ENCODE peak calls at places on chromosomes 4 and X, in eight cellular contexts. O is germinal center; Y is naive thymus-derived CD4-positive, alpha-beta T cell; A is caudate nucleus; M is NCI-H69; X is progenitor cell of endocrine pancreas; R is frontal cortex; Z is left colon. N is an unnamed sample.
A peak's percentile ranks its signal among the peaks of the same experiment; 100 is the strongest.

GRCh38 chr4:120977435-120977997 is 55.0 kb upstream of the PRDM5 start:
- DNase-seq in O (peak; percentile 4), Y (peak; percentile 32), A (no peak), M (peak; percentile 53), X (no peak), R (no peak), Z (no peak), N (no peak)

GRCh38 chrX:3599787-3600465 is 113.5 kb downstream of the PRKX start:
- DNase-seq in O (no peak), Y (no peak), A (no peak), M (no peak), X (no peak), R (no peak), Z (no peak), N (no peak)

GRCh38 chrX:148517191-148517590 is 16.8 kb downstream of the AFF2 start:
- DNase-seq in O (no peak), Y (no peak), A (no peak), M (no peak), X (no peak), R (no peak), Z (no peak), N (no peak)

GRCh38 chr4:111475001-111475400 is 670.3 kb upstream of the FAM241A start:
- DNase-seq in O (no peak), Y (no peak), A (no peak), M (peak; percentile 56), X (peak; percentile 17), R (no peak), Z (peak; percentile 30), N (peak; percentile 9)

GRCh38 chrX:117973175-117974075 is 143.2 kb downstream of the KLHL13 start:
- DNase-seq in O (no peak), Y (no peak), A (no peak), M (peak; percentile 83), X (no peak), R (no peak), Z (no peak), N (no peak)

GRCh38 chrX:7202206-7202605 is 54.3 kb upstream of the PUDP start:
- DNase-seq in O (no peak), Y (no peak), A (no peak), M (no peak), X (no peak), R (no peak), Z (no peak), N (no peak)

GRCh38 chr4:24594887-24595286 is 10.5 kb upstream of the DHX15 start:
- DNase-seq in O (no peak), Y (no peak), A (no peak), M (no peak), X (no peak), R (no peak), Z (no peak), N (no peak)

GRCh38 chr4:145887241-145887964 is 51.2 kb downstream of the ZNF827 start:
- DNase-seq in O (no peak), Y (no peak), A (no peak), M (no peak), X (no peak), R (no peak), Z (no peak), N (no peak)

GRCh38 chr4:8192748-8193738 is 6.0 kb upstream of the SH3TC1 start:
- DNase-seq in O (peak; percentile 79), Y (peak; percentile 33), A (no peak), M (peak; percentile 91), X (no peak), R (no peak), Z (peak; percentile 73), N (no peak)

GRCh38 chr4:39514888-39515401 is 12.3 kb downstream of the UGDH start:
- DNase-seq in O (no peak), Y (no peak), A (no peak), M (peak; percentile 41), X (no peak), R (no peak), Z (peak; percentile 89), N (no peak)

GRCh38 chrX:110317079-110317819 is 636 bp downstream of the AMMECR1 start:
- DNase-seq in O (peak; percentile 28), Y (no peak), A (no peak), M (peak; percentile 63), X (peak; percentile 25), R (peak; percentile 40), Z (peak; percentile 26), N (peak; percentile 32)

GRCh38 chr4:26510334-26510705 is 20.0 kb upstream of the CCKAR start:
- DNase-seq in O (no peak), Y (no peak), A (no peak), M (no peak), X (no peak), R (no peak), Z (no peak), N (no peak)